ENCODE peak calls at places on chromosomes 6 and 20, in eight cellular contexts. S, R, K, I, C, Y, N and D are unnamed samples.

GRCh38 chr6:28266962-28267694 is at the start of gene ZSCAN26:
- DNase-seq in S (peak), R (peak), K (peak), I (peak), C (peak), Y (peak), N (peak), D (peak)

GRCh38 chr20:37564388-37565133 is 36.9 kb upstream of the BLCAP start:
- DNase-seq in S (peak), R (no peak), K (peak), I (no peak), C (peak), Y (peak), N (no peak), D (peak)

GRCh38 chr6:10720229-10720959 is 2.5 kb upstream of the TMEM14C start:
- DNase-seq in S (peak), R (peak), K (peak), I (peak), C (no peak), Y (peak), N (no peak), D (no peak)

GRCh38 chr6:14807130-14807529 is 438.7 kb upstream of the JARID2 start:
- DNase-seq in S (no peak), R (no peak), K (no peak), I (no peak), C (no peak), Y (no peak), N (no peak), D (no peak)

GRCh38 chr6:2651966-2652365 is 98.8 kb downstream of the MYLK4 start:
- DNase-seq in S (no peak), R (no peak), K (no peak), I (no peak), C (no peak), Y (no peak), N (no peak), D (no peak)

GRCh38 chr20:21022925-21023324 is 83.2 kb downstream of the LINC00237 start:
- DNase-seq in S (no peak), R (no peak), K (no peak), I (no peak), C (no peak), Y (no peak), N (no peak), D (no peak)

GRCh38 chr6:72939029-72939428 is 286.3 kb downstream of the KHDC1L start:
- DNase-seq in S (no peak), R (no peak), K (no peak), I (no peak), C (no peak), Y (no peak), N (peak), D (no peak)

GRCh38 chr20:34988176-34988540 is 32.5 kb downstream of the MYH7B start:
- DNase-seq in S (no peak), R (no peak), K (no peak), I (no peak), C (no peak), Y (no peak), N (no peak), D (no peak)

GRCh38 chr6:37170273-37171140 is 555 bp downstream of the PIM1 start:
- DNase-seq in S (no peak), R (peak), K (peak), I (peak), C (peak), Y (peak), N (peak), D (peak)

GRCh38 chr6:167702241-167702827 is 124.4 kb upstream of the AFDN start:
- DNase-seq in S (no peak), R (no peak), K (no peak), I (no peak), C (no peak), Y (no peak), N (no peak), D (no peak)

GRCh38 chr20:21982559-21982958 is 277.1 kb downstream of the PAX1 start:
- DNase-seq in S (no peak), R (no peak), K (no peak), I (no peak), C (no peak), Y (no peak), N (no peak), D (no peak)

GRCh38 chr20:63051911-63052310 is 45.1 kb upstream of the BHLHE23 start:
- DNase-seq in S (no peak), R (no peak), K (no peak), I (no peak), C (no peak), Y (no peak), N (no peak), D (peak)

GRCh38 chr6:127343753-127344659 is 597 bp upstream of the ECHDC1 start:
- DNase-seq in S (no peak), R (no peak), K (peak), I (no peak), C (no peak), Y (peak), N (no peak), D (no peak)

GRCh38 chr6:167689278-167689677 is 137.4 kb upstream of the AFDN start:
- DNase-seq in S (no peak), R (no peak), K (no peak), I (no peak), C (no peak), Y (no peak), N (no peak), D (no peak)

GRCh38 chr6:141107562-141108160 is 1025.1 kb upstream of the GJE1 start:
- DNase-seq in S (no peak), R (no peak), K (no peak), I (no peak), C (peak), Y (no peak), N (no peak), D (no peak)

GRCh38 chr20:14799671-14800070 is 462.3 kb upstream of the FLRT3 start:
- DNase-seq in S (no peak), R (no peak), K (no peak), I (no peak), C (no peak), Y (no peak), N (no peak), D (no peak)

GRCh38 chr6:56620229-56620868 is 22.3 kb downstream of the DST start:
- DNase-seq in S (no peak), R (no peak), K (no peak), I (no peak), C (no peak), Y (no peak), N (no peak), D (no peak)

GRCh38 chr20:9119776-9120175 is 50.9 kb downstream of the PLCB4 start:
- DNase-seq in S (no peak), R (no peak), K (no peak), I (no peak), C (no peak), Y (no peak), N (peak), D (peak)

GRCh38 chr6:101876431-101876830 is 482.9 kb downstream of the GRIK2 start:
- DNase-seq in S (no peak), R (no peak), K (no peak), I (no peak), C (no peak), Y (no peak), N (no peak), D (no peak)

GRCh38 chr6:17826301-17826700 is 119.6 kb upstream of the NUP153 start:
- DNase-seq in S (no peak), R (no peak), K (no peak), I (no peak), C (no peak), Y (no peak), N (no peak), D (no peak)

GRCh38 chr20:34431168-34431567 is 68.1 kb downstream of the ITCH start:
- DNase-seq in S (no peak), R (no peak), K (no peak), I (no peak), C (no peak), Y (no peak), N (no peak), D (no peak)

GRCh38 chr6:142155895-142156757 is 9.1 kb downstream of the VTA1 start:
- DNase-seq in S (no peak), R (no peak), K (peak), I (no peak), C (no peak), Y (no peak), N (no peak), D (no peak)

GRCh38 chr6:129469070-129469662 is 240.8 kb downstream of the ARHGAP18 start:
- DNase-seq in S (no peak), R (no peak), K (no peak), I (no peak), C (no peak), Y (no peak), N (no peak), D (no peak)

GRCh38 chr6:118808794-118809668 is 84.9 kb upstream of the ASF1A start:
- DNase-seq in S (no peak), R (no peak), K (peak), I (peak), C (no peak), Y (peak), N (no peak), D (no peak)

GRCh38 chr20:4013041-4013440 is 2.3 kb downstream of the RNF24 start:
- DNase-seq in S (no peak), R (no peak), K (no peak), I (no peak), C (no peak), Y (no peak), N (no peak), D (no peak)

GRCh38 chr6:149545754-149546471 is at the start of gene PPIL4:
- DNase-seq in S (peak), R (peak), K (peak), I (peak), C (peak), Y (peak), N (peak), D (peak)

GRCh38 chr6:139257821-139258398 is 33.9 kb downstream of the TXLNB start:
- DNase-seq in S (no peak), R (no peak), K (no peak), I (no peak), C (no peak), Y (no peak), N (no peak), D (no peak)